ENCODE peak calls at places on chromosomes 1 and 21, in ten cellular contexts. One of them, this sample, is unnamed.

GRCh38 chr1:177228721-177229088 is 57.9 kb downstream of the BRINP2 start:
- DNase-seq in left ventricle myocardium inferior: no peak
- DNase-seq in AG08395: peak; percentile 65
- DNase-seq in activated CD4-positive, alpha-beta T cell treated with anti-CD3 and anti-CD28 coated beads, Interleukin-2, amount 50 U/mL, for 24 hours: no peak
- DNase-seq in activated CD8-positive, alpha-beta memory T cell treated with anti-CD3 and anti-CD28 coated beads, Interleukin-2, amount 50 U/mL, for 4 hours: no peak
- DNase-seq in globus pallidus: no peak
- DNase-seq in C1 segment of cervical spinal cord: no peak
- DNase-seq in substantia nigra: no peak
- DNase-seq in CD4-positive, alpha-beta memory T cell: no peak
- DNase-seq in GM04504: no peak
- DNase-seq in this sample: no peak

GRCh38 chr1:235407419-235407818 is 40.2 kb downstream of the TBCE start:
- DNase-seq in left ventricle myocardium inferior: no peak
- DNase-seq in AG08395: no peak
- DNase-seq in activated CD4-positive, alpha-beta T cell treated with anti-CD3 and anti-CD28 coated beads, Interleukin-2, amount 50 U/mL, for 24 hours: no peak
- DNase-seq in activated CD8-positive, alpha-beta memory T cell treated with anti-CD3 and anti-CD28 coated beads, Interleukin-2, amount 50 U/mL, for 4 hours: no peak
- DNase-seq in globus pallidus: no peak
- DNase-seq in C1 segment of cervical spinal cord: no peak
- DNase-seq in substantia nigra: no peak
- DNase-seq in CD4-positive, alpha-beta memory T cell: no peak
- DNase-seq in GM04504: no peak
- DNase-seq in this sample: no peak

GRCh38 chr1:87129038-87129437 is 199.6 kb upstream of the LMO4 start:
- DNase-seq in left ventricle myocardium inferior: no peak
- DNase-seq in AG08395: no peak
- DNase-seq in activated CD4-positive, alpha-beta T cell treated with anti-CD3 and anti-CD28 coated beads, Interleukin-2, amount 50 U/mL, for 24 hours: no peak
- DNase-seq in activated CD8-positive, alpha-beta memory T cell treated with anti-CD3 and anti-CD28 coated beads, Interleukin-2, amount 50 U/mL, for 4 hours: no peak
- DNase-seq in globus pallidus: no peak
- DNase-seq in C1 segment of cervical spinal cord: no peak
- DNase-seq in substantia nigra: no peak
- DNase-seq in CD4-positive, alpha-beta memory T cell: no peak
- DNase-seq in GM04504: no peak
- DNase-seq in this sample: no peak

GRCh38 chr1:235597867-235598553 is 51.6 kb downstream of the GNG4 start:
- DNase-seq in left ventricle myocardium inferior: no peak
- DNase-seq in AG08395: peak; percentile 56
- DNase-seq in activated CD4-positive, alpha-beta T cell treated with anti-CD3 and anti-CD28 coated beads, Interleukin-2, amount 50 U/mL, for 24 hours: no peak
- DNase-seq in activated CD8-positive, alpha-beta memory T cell treated with anti-CD3 and anti-CD28 coated beads, Interleukin-2, amount 50 U/mL, for 4 hours: no peak
- DNase-seq in globus pallidus: no peak
- DNase-seq in C1 segment of cervical spinal cord: no peak
- DNase-seq in substantia nigra: no peak
- DNase-seq in CD4-positive, alpha-beta memory T cell: no peak
- DNase-seq in GM04504: peak; percentile 13
- DNase-seq in this sample: peak; percentile 79

GRCh38 chr1:998051-998821 is 1.7 kb downstream of the HES4 start:
- DNase-seq in left ventricle myocardium inferior: no peak
- DNase-seq in AG08395: no peak
- DNase-seq in activated CD4-positive, alpha-beta T cell treated with anti-CD3 and anti-CD28 coated beads, Interleukin-2, amount 50 U/mL, for 24 hours: no peak
- DNase-seq in activated CD8-positive, alpha-beta memory T cell treated with anti-CD3 and anti-CD28 coated beads, Interleukin-2, amount 50 U/mL, for 4 hours: no peak
- DNase-seq in globus pallidus: no peak
- DNase-seq in C1 segment of cervical spinal cord: no peak
- DNase-seq in substantia nigra: no peak
- DNase-seq in CD4-positive, alpha-beta memory T cell: no peak
- DNase-seq in GM04504: no peak
- DNase-seq in this sample: no peak

GRCh38 chr1:246309247-246309884 is 197.7 kb downstream of the SMYD3 start:
- DNase-seq in left ventricle myocardium inferior: no peak
- DNase-seq in AG08395: no peak
- DNase-seq in activated CD4-positive, alpha-beta T cell treated with anti-CD3 and anti-CD28 coated beads, Interleukin-2, amount 50 U/mL, for 24 hours: no peak
- DNase-seq in activated CD8-positive, alpha-beta memory T cell treated with anti-CD3 and anti-CD28 coated beads, Interleukin-2, amount 50 U/mL, for 4 hours: no peak
- DNase-seq in globus pallidus: no peak
- DNase-seq in C1 segment of cervical spinal cord: no peak
- DNase-seq in substantia nigra: no peak
- DNase-seq in CD4-positive, alpha-beta memory T cell: no peak
- DNase-seq in GM04504: no peak
- DNase-seq in this sample: no peak

GRCh38 chr1:181033128-181033798 is 520 bp upstream of the MR1 start:
- DNase-seq in left ventricle myocardium inferior: no peak
- DNase-seq in AG08395: peak; percentile 32
- DNase-seq in activated CD4-positive, alpha-beta T cell treated with anti-CD3 and anti-CD28 coated beads, Interleukin-2, amount 50 U/mL, for 24 hours: peak; percentile 6
- DNase-seq in activated CD8-positive, alpha-beta memory T cell treated with anti-CD3 and anti-CD28 coated beads, Interleukin-2, amount 50 U/mL, for 4 hours: no peak
- DNase-seq in globus pallidus: peak; percentile 59
- DNase-seq in C1 segment of cervical spinal cord: peak; percentile 44
- DNase-seq in substantia nigra: peak; percentile 48
- DNase-seq in CD4-positive, alpha-beta memory T cell: no peak
- DNase-seq in GM04504: no peak
- DNase-seq in this sample: no peak

GRCh38 chr21:46154955-46155513 is 345 bp downstream of the FTCD start:
- DNase-seq in left ventricle myocardium inferior: no peak
- DNase-seq in AG08395: no peak
- DNase-seq in activated CD4-positive, alpha-beta T cell treated with anti-CD3 and anti-CD28 coated beads, Interleukin-2, amount 50 U/mL, for 24 hours: no peak
- DNase-seq in activated CD8-positive, alpha-beta memory T cell treated with anti-CD3 and anti-CD28 coated beads, Interleukin-2, amount 50 U/mL, for 4 hours: no peak
- DNase-seq in globus pallidus: no peak
- DNase-seq in C1 segment of cervical spinal cord: no peak
- DNase-seq in substantia nigra: no peak
- DNase-seq in CD4-positive, alpha-beta memory T cell: no peak
- DNase-seq in GM04504: no peak
- DNase-seq in this sample: no peak

GRCh38 chr1:211478376-211478775 is 13.6 kb downstream of the RD3 start:
- DNase-seq in left ventricle myocardium inferior: no peak
- DNase-seq in AG08395: no peak
- DNase-seq in activated CD4-positive, alpha-beta T cell treated with anti-CD3 and anti-CD28 coated beads, Interleukin-2, amount 50 U/mL, for 24 hours: no peak
- DNase-seq in activated CD8-positive, alpha-beta memory T cell treated with anti-CD3 and anti-CD28 coated beads, Interleukin-2, amount 50 U/mL, for 4 hours: no peak
- DNase-seq in globus pallidus: no peak
- DNase-seq in C1 segment of cervical spinal cord: no peak
- DNase-seq in substantia nigra: no peak
- DNase-seq in CD4-positive, alpha-beta memory T cell: no peak
- DNase-seq in GM04504: no peak
- DNase-seq in this sample: no peak

GRCh38 chr1:156241311-156241811 is 623 bp upstream of the BGLAP start:
- DNase-seq in left ventricle myocardium inferior: no peak
- DNase-seq in AG08395: peak; percentile 48
- DNase-seq in activated CD4-positive, alpha-beta T cell treated with anti-CD3 and anti-CD28 coated beads, Interleukin-2, amount 50 U/mL, for 24 hours: no peak
- DNase-seq in activated CD8-positive, alpha-beta memory T cell treated with anti-CD3 and anti-CD28 coated beads, Interleukin-2, amount 50 U/mL, for 4 hours: no peak
- DNase-seq in globus pallidus: no peak
- DNase-seq in C1 segment of cervical spinal cord: no peak
- DNase-seq in substantia nigra: no peak
- DNase-seq in CD4-positive, alpha-beta memory T cell: no peak
- DNase-seq in GM04504: no peak
- DNase-seq in this sample: no peak

GRCh38 chr1:77489910-77490309 is 192.5 kb downstream of the ZZZ3 start:
- DNase-seq in left ventricle myocardium inferior: no peak
- DNase-seq in AG08395: peak; percentile 58
- DNase-seq in activated CD4-positive, alpha-beta T cell treated with anti-CD3 and anti-CD28 coated beads, Interleukin-2, amount 50 U/mL, for 24 hours: no peak
- DNase-seq in activated CD8-positive, alpha-beta memory T cell treated with anti-CD3 and anti-CD28 coated beads, Interleukin-2, amount 50 U/mL, for 4 hours: no peak
- DNase-seq in globus pallidus: no peak
- DNase-seq in C1 segment of cervical spinal cord: no peak
- DNase-seq in substantia nigra: no peak
- DNase-seq in CD4-positive, alpha-beta memory T cell: no peak
- DNase-seq in GM04504: no peak
- DNase-seq in this sample: peak; percentile 12

GRCh38 chr21:38683222-38683621 is 122.5 kb upstream of the ETS2 start:
- DNase-seq in left ventricle myocardium inferior: no peak
- DNase-seq in AG08395: peak; percentile 25
- DNase-seq in activated CD4-positive, alpha-beta T cell treated with anti-CD3 and anti-CD28 coated beads, Interleukin-2, amount 50 U/mL, for 24 hours: no peak
- DNase-seq in activated CD8-positive, alpha-beta memory T cell treated with anti-CD3 and anti-CD28 coated beads, Interleukin-2, amount 50 U/mL, for 4 hours: no peak
- DNase-seq in globus pallidus: no peak
- DNase-seq in C1 segment of cervical spinal cord: no peak
- DNase-seq in substantia nigra: no peak
- DNase-seq in CD4-positive, alpha-beta memory T cell: no peak
- DNase-seq in GM04504: no peak
- DNase-seq in this sample: no peak

GRCh38 chr1:212166296-212167039 is 118.7 kb upstream of the PPP2R5A start:
- DNase-seq in left ventricle myocardium inferior: no peak
- DNase-seq in AG08395: no peak
- DNase-seq in activated CD4-positive, alpha-beta T cell treated with anti-CD3 and anti-CD28 coated beads, Interleukin-2, amount 50 U/mL, for 24 hours: no peak
- DNase-seq in activated CD8-positive, alpha-beta memory T cell treated with anti-CD3 and anti-CD28 coated beads, Interleukin-2, amount 50 U/mL, for 4 hours: no peak
- DNase-seq in globus pallidus: no peak
- DNase-seq in C1 segment of cervical spinal cord: no peak
- DNase-seq in substantia nigra: no peak
- DNase-seq in CD4-positive, alpha-beta memory T cell: no peak
- DNase-seq in GM04504: no peak
- DNase-seq in this sample: no peak

GRCh38 chr1:158179301-158180041 is 1.2 kb upstream of the CD1D start:
- DNase-seq in left ventricle myocardium inferior: no peak
- DNase-seq in AG08395: no peak
- DNase-seq in activated CD4-positive, alpha-beta T cell treated with anti-CD3 and anti-CD28 coated beads, Interleukin-2, amount 50 U/mL, for 24 hours: no peak
- DNase-seq in activated CD8-positive, alpha-beta memory T cell treated with anti-CD3 and anti-CD28 coated beads, Interleukin-2, amount 50 U/mL, for 4 hours: no peak
- DNase-seq in globus pallidus: no peak
- DNase-seq in C1 segment of cervical spinal cord: no peak
- DNase-seq in substantia nigra: no peak
- DNase-seq in CD4-positive, alpha-beta memory T cell: no peak
- DNase-seq in GM04504: no peak
- DNase-seq in this sample: no peak